ENCODE peak calls at places on chromosomes 13 and 19, in seven cellular contexts. T is brain microvascular endothelial cell; Z is activated CD8-positive, alpha-beta memory T cell treated with anti-CD3 and anti-CD28 coated beads for 1 hour; U is foreskin fibroblast; R is ascending aorta; P is MCF 10A; S is amygdala. E is an unnamed sample.

GRCh38 chr19:51289635-51290034 is 21.8 kb upstream of the IGLON5 start:
- DNase-seq in T (no peak), Z (no peak), U (no peak), R (no peak), P (no peak), S (no peak), E (no peak)

GRCh38 chr19:46150606-46151005 is 2.6 kb downstream of the IGFL2 start:
- DNase-seq in T (no peak), Z (no peak), U (no peak), R (no peak), P (no peak), S (no peak), E (no peak)

GRCh38 chr19:11361037-11361770 is 6.0 kb downstream of the PLPPR2 start:
- DNase-seq in T (no peak), Z (no peak), U (no peak), R (no peak), P (no peak), S (no peak), E (no peak)

GRCh38 chr13:110497003-110497402 is 64.5 kb downstream of the RAB20 start:
- DNase-seq in T (no peak), Z (no peak), U (no peak), R (no peak), P (no peak), S (no peak), E (no peak)

GRCh38 chr19:14248578-14249011 is 42.6 kb upstream of the ADGRL1 start:
- DNase-seq in T (no peak), Z (peak; percentile 17), U (peak; percentile 44), R (peak; percentile 71), P (no peak), S (peak; percentile 27), E (no peak)

GRCh38 chr19:46221981-46222610 is 7.4 kb upstream of the IGFL1 start:
- DNase-seq in T (peak; percentile 31), Z (no peak), U (peak; percentile 87), R (peak; percentile 71), P (peak; percentile 98), S (no peak), E (peak; percentile 91)

GRCh38 chr13:111472083-111472482 is 151.6 kb downstream of the TEX29 start:
- DNase-seq in T (no peak), Z (no peak), U (no peak), R (no peak), P (no peak), S (no peak), E (no peak)

GRCh38 chr19:52070496-52070895 is 21.9 kb upstream of the ZNF432 start:
- DNase-seq in T (peak; percentile 93), Z (no peak), U (no peak), R (no peak), P (no peak), S (no peak), E (no peak)

GRCh38 chr19:13920940-13921744 is 15.1 kb downstream of the CC2D1A start:
- DNase-seq in T (peak; percentile 40), Z (no peak), U (peak; percentile 74), R (no peak), P (peak; percentile 48), S (no peak), E (peak; percentile 62)

GRCh38 chr13:21672811-21673591 is 2.1 kb downstream of the FGF9 start:
- DNase-seq in T (no peak), Z (no peak), U (peak; percentile 17), R (no peak), P (no peak), S (no peak), E (peak; percentile 15)

GRCh38 chr19:35205733-35206323 is 22.7 kb downstream of the FAM187B start:
- DNase-seq in T (no peak), Z (no peak), U (no peak), R (no peak), P (no peak), S (no peak), E (no peak)

GRCh38 chr19:57802269-57802668 is 12.4 kb downstream of the ZNF552 start:
- DNase-seq in T (no peak), Z (no peak), U (no peak), R (no peak), P (no peak), S (no peak), E (no peak)

GRCh38 chr19:2330632-2331284 is 2.3 kb downstream of the SPPL2B start:
- DNase-seq in T (no peak), Z (no peak), U (no peak), R (no peak), P (no peak), S (no peak), E (no peak)

GRCh38 chr13:30892966-30893365 is 13.1 kb upstream of the MEDAG start:
- DNase-seq in T (peak; percentile 83), Z (no peak), U (peak; percentile 53), R (peak; percentile 86), P (peak; percentile 26), S (no peak), E (peak; percentile 24)

GRCh38 chr13:43270043-43270830 is 246.9 kb downstream of the DNAJC15 start:
- DNase-seq in T (no peak), Z (no peak), U (no peak), R (no peak), P (no peak), S (no peak), E (no peak)

GRCh38 chr19:49422407-49423277 is 599 bp downstream of the PTH2 start:
- DNase-seq in T (no peak), Z (no peak), U (peak; percentile 43), R (no peak), P (no peak), S (no peak), E (no peak)

GRCh38 chr19:4538601-4538954 is 1.3 kb downstream of the LRG1 start:
- DNase-seq in T (no peak), Z (no peak), U (no peak), R (no peak), P (no peak), S (no peak), E (no peak)

GRCh38 chr13:38577048-38577447 is 109.8 kb upstream of the FREM2 start:
- DNase-seq in T (peak; percentile 3), Z (no peak), U (no peak), R (no peak), P (peak; percentile 12), S (no peak), E (no peak)

GRCh38 chr13:19852766-19853165 is 10.7 kb downstream of the ZMYM5 start:
- DNase-seq in T (no peak), Z (no peak), U (peak; percentile 49), R (no peak), P (no peak), S (no peak), E (no peak)

GRCh38 chr19:48784527-48784926 is 26.3 kb downstream of the BCAT2 start:
- DNase-seq in T (no peak), Z (no peak), U (peak; percentile 41), R (no peak), P (no peak), S (no peak), E (no peak)

E was measured in AG08395.